ENCODE peak calls at places on chromosome 17, in eight cellular contexts. U is sciatic nerve; B is foreskin fibroblast; G is progenitor cell of endocrine pancreas; K is ovary; R is stimulated activated CD4-positive, alpha-beta T cell treated with anti-CD3 and anti-CD28 coated beads, Interleukin-4, amount 100 ng/mL, for 24 hours; L is DMS 273 treated with DMSO at 0.1 percent for 48 hours; C is NAMALWA. T is an unnamed sample.

GRCh38 chr17:59391026-59391425 is 59.6 kb downstream of the YPEL2 start:
- DNase-seq in L (no peak), K (no peak), B (no peak), C (no peak), U (no peak), G (no peak), R (no peak), T (no peak)

GRCh38 chr17:38844261-38844757 is 9.2 kb downstream of the RPL23 start:
- DNase-seq in L (no peak), B (no peak), K (no peak), R (no peak), U (no peak), G (no peak), C (peak), T (no peak)

GRCh38 chr17:7293821-7294613 is 422 bp downstream of the YBX2 start:
- DNase-seq in C (no peak), L (no peak), R (no peak), G (peak), B (no peak), U (no peak), K (no peak), T (no peak)

GRCh38 chr17:30952645-30953393 is 18.0 kb upstream of the RNF135 start:
- DNase-seq in G (no peak), L (no peak), U (no peak), K (no peak), C (no peak), B (no peak), R (no peak), T (no peak)

GRCh38 chr17:48047741-48048320 is 328 bp upstream of the NFE2L1 start:
- DNase-seq in C (peak), B (peak), L (peak), K (peak), R (peak), U (peak), G (peak), T (peak)

GRCh38 chr17:7824021-7824924 is 9.7 kb upstream of the KDM6B start:
- DNase-seq in B (no peak), K (peak), G (no peak), L (no peak), U (no peak), C (no peak), R (no peak), T (no peak)

GRCh38 chr17:42342242-42343008 is 45.8 kb downstream of the STAT3 start:
- DNase-seq in G (no peak), K (no peak), L (no peak), B (peak), U (no peak), C (no peak), R (peak), T (no peak)

GRCh38 chr17:39486242-39486641 is 25.0 kb downstream of the CDK12 start:
- DNase-seq in G (no peak), R (no peak), K (no peak), B (no peak), L (no peak), U (no peak), C (no peak), T (peak)

GRCh38 chr17:44219636-44220210 is at the start of gene UBTF:
- DNase-seq in L (peak), C (peak), B (peak), R (peak), K (peak), U (peak), G (peak), T (peak)

T was measured in AG08396.